ENCODE peak calls at places on chromosomes 7 and 10, in five cellular contexts. X is AG20443, J is NCI-H146, D is myocyte, T is mammary epithelial cell. U is an unnamed sample.

GRCh38 chr7:130695840-130696239 is 9.5 kb upstream of the TSGA13 start:
- DNase-seq in J (peak; percentile 6), D (peak; percentile 70), X (peak; percentile 57), T (peak; percentile 6), U (no peak)

GRCh38 chr10:123433539-123433938 is 232.6 kb upstream of the GPR26 start:
- DNase-seq in J (no peak), D (no peak), X (no peak), T (no peak), U (no peak)

GRCh38 chr7:101702362-101702850 is 73.3 kb upstream of the MYL10 start:
- DNase-seq in T (peak; percentile 23), D (no peak), J (no peak), X (no peak), U (no peak)

GRCh38 chr10:102435529-102436233 is 3.3 kb upstream of the CUEDC2 start:
- DNase-seq in J (no peak), D (no peak), X (no peak), T (no peak), U (no peak)

GRCh38 chr7:6181136-6181535 is 91.3 kb downstream of the CYTH3 start:
- DNase-seq in J (no peak), D (no peak), X (no peak), T (no peak), U (no peak)

GRCh38 chr10:90447836-90448235 is 410.0 kb downstream of the HTR7 start:
- DNase-seq in D (no peak), X (no peak), J (no peak), T (no peak), U (peak; percentile 52)

GRCh38 chr10:49474901-49475300 is 64.0 kb downstream of the ERCC6 start:
- DNase-seq in T (peak; percentile 23), D (no peak), J (no peak), X (no peak), U (no peak)

GRCh38 chr10:120819366-120819765 is 31.8 kb upstream of the WDR11 start:
- DNase-seq in J (no peak), D (no peak), X (no peak), T (no peak), U (peak; percentile 93)

GRCh38 chr7:33776791-33777190 is 128.5 kb upstream of the BMPER start:
- DNase-seq in X (peak; percentile 26), D (no peak), T (peak; percentile 36), J (no peak), U (no peak)

GRCh38 chr7:90560730-90561129 is 35.4 kb upstream of the CDK14 start:
- DNase-seq in J (no peak), D (peak; percentile 29), T (no peak), X (peak; percentile 46), U (no peak)

GRCh38 chr10:120188950-120189349 is 268.1 kb upstream of the PLPP4 start:
- DNase-seq in J (no peak), D (no peak), T (no peak), X (no peak), U (no peak)

GRCh38 chr10:13973742-13974141 is 357.0 kb downstream of the FRMD4A start:
- DNase-seq in D (no peak), X (no peak), J (no peak), T (no peak), U (no peak)

GRCh38 chr7:95861041-95861440 is 88.7 kb downstream of the DYNC1I1 start:
- DNase-seq in D (peak; percentile 49), X (peak; percentile 35), J (no peak), T (no peak), U (no peak)

GRCh38 chr10:96513686-96514551 is at the start of gene TLL2:
- DNase-seq in T (peak; percentile 91), J (peak; percentile 91), D (peak; percentile 88), X (peak; percentile 96), U (peak; percentile 86)

U was measured in NCI-H510A treated with DMSO at 0.1 percent for 48 hours.